ENCODE peak calls at places on chromosomes 3 and 15, in nine cellular contexts. One of them, this sample, is unnamed.

GRCh38 chr3:149460123-149460522 is 14.4 kb upstream of the TM4SF4 start:
- DNase-seq in dorsolateral prefrontal cortex: no peak
- DNase-seq in NB4: no peak
- DNase-seq in Calu3: no peak
- DNase-seq in WTC11: no peak
- DNase-seq in glutamatergic neuron: no peak
- DNase-seq in AG10803: peak; percentile 84
- DNase-seq in CD4-positive, alpha-beta T cell: no peak
- DNase-seq in activated CD8-positive, alpha-beta T cell treated with anti-CD3 and anti-CD28 coated beads for 36 hours: no peak
- DNase-seq in this sample: no peak

GRCh38 chr3:25246921-25247320 is 181.1 kb upstream of the RARB start:
- DNase-seq in dorsolateral prefrontal cortex: no peak
- DNase-seq in CD4-positive, alpha-beta T cell: no peak
- DNase-seq in activated CD8-positive, alpha-beta T cell treated with anti-CD3 and anti-CD28 coated beads for 36 hours: no peak
- DNase-seq in Calu3: no peak
- DNase-seq in glutamatergic neuron: no peak
- DNase-seq in WTC11: peak; percentile 23
- DNase-seq in NB4: no peak
- DNase-seq in AG10803: no peak
- DNase-seq in this sample: no peak

GRCh38 chr3:30073622-30074021 is 532.8 kb upstream of the TGFBR2 start:
- DNase-seq in Calu3: no peak
- DNase-seq in AG10803: no peak
- DNase-seq in glutamatergic neuron: no peak
- DNase-seq in NB4: no peak
- DNase-seq in dorsolateral prefrontal cortex: no peak
- DNase-seq in activated CD8-positive, alpha-beta T cell treated with anti-CD3 and anti-CD28 coated beads for 36 hours: peak; percentile 18
- DNase-seq in CD4-positive, alpha-beta T cell: no peak
- DNase-seq in WTC11: no peak
- DNase-seq in this sample: no peak

GRCh38 chr15:80739919-80740318 is 39.3 kb upstream of the CEMIP start:
- DNase-seq in activated CD8-positive, alpha-beta T cell treated with anti-CD3 and anti-CD28 coated beads for 36 hours: no peak
- DNase-seq in AG10803: no peak
- DNase-seq in Calu3: peak; percentile 27
- DNase-seq in CD4-positive, alpha-beta T cell: no peak
- DNase-seq in WTC11: no peak
- DNase-seq in dorsolateral prefrontal cortex: no peak
- DNase-seq in glutamatergic neuron: no peak
- DNase-seq in NB4: no peak
- DNase-seq in this sample: no peak

GRCh38 chr3:4588410-4588809 is 95.3 kb downstream of the ITPR1 start:
- DNase-seq in NB4: no peak
- DNase-seq in AG10803: peak; percentile 31
- DNase-seq in CD4-positive, alpha-beta T cell: no peak
- DNase-seq in glutamatergic neuron: no peak
- DNase-seq in Calu3: no peak
- DNase-seq in dorsolateral prefrontal cortex: no peak
- DNase-seq in activated CD8-positive, alpha-beta T cell treated with anti-CD3 and anti-CD28 coated beads for 36 hours: peak; percentile 17
- DNase-seq in WTC11: no peak
- DNase-seq in this sample: no peak

GRCh38 chr3:32238816-32239637 is 547 bp downstream of the CMTM8 start:
- DNase-seq in WTC11: peak; percentile 49
- DNase-seq in AG10803: peak; percentile 9
- DNase-seq in dorsolateral prefrontal cortex: peak; percentile 55
- DNase-seq in NB4: peak; percentile 82
- DNase-seq in Calu3: peak; percentile 26
- DNase-seq in glutamatergic neuron: peak; percentile 65
- DNase-seq in activated CD8-positive, alpha-beta T cell treated with anti-CD3 and anti-CD28 coated beads for 36 hours: peak; percentile 49
- DNase-seq in CD4-positive, alpha-beta T cell: peak; percentile 21
- DNase-seq in this sample: peak; percentile 53

GRCh38 chr3:54817628-54818027 is 110.2 kb downstream of the LRTM1 start:
- DNase-seq in CD4-positive, alpha-beta T cell: no peak
- DNase-seq in Calu3: no peak
- DNase-seq in NB4: no peak
- DNase-seq in WTC11: no peak
- DNase-seq in AG10803: peak; percentile 91
- DNase-seq in glutamatergic neuron: no peak
- DNase-seq in activated CD8-positive, alpha-beta T cell treated with anti-CD3 and anti-CD28 coated beads for 36 hours: no peak
- DNase-seq in dorsolateral prefrontal cortex: no peak
- DNase-seq in this sample: no peak

GRCh38 chr3:189842681-189843602 is 211.8 kb downstream of the TP63 start:
- DNase-seq in dorsolateral prefrontal cortex: no peak
- DNase-seq in WTC11: peak; percentile 18
- DNase-seq in CD4-positive, alpha-beta T cell: no peak
- DNase-seq in AG10803: no peak
- DNase-seq in Calu3: peak; percentile 60
- DNase-seq in glutamatergic neuron: no peak
- DNase-seq in activated CD8-positive, alpha-beta T cell treated with anti-CD3 and anti-CD28 coated beads for 36 hours: no peak
- DNase-seq in NB4: no peak
- DNase-seq in this sample: no peak

GRCh38 chr15:93829115-93829849 is 402.1 kb upstream of the MCTP2 start:
- DNase-seq in glutamatergic neuron: no peak
- DNase-seq in CD4-positive, alpha-beta T cell: no peak
- DNase-seq in AG10803: peak; percentile 48
- DNase-seq in activated CD8-positive, alpha-beta T cell treated with anti-CD3 and anti-CD28 coated beads for 36 hours: no peak
- DNase-seq in Calu3: no peak
- DNase-seq in NB4: peak; percentile 88
- DNase-seq in WTC11: no peak
- DNase-seq in dorsolateral prefrontal cortex: no peak
- DNase-seq in this sample: no peak

GRCh38 chr3:94627689-94628088 is 564.8 kb downstream of the NSUN3 start:
- DNase-seq in activated CD8-positive, alpha-beta T cell treated with anti-CD3 and anti-CD28 coated beads for 36 hours: no peak
- DNase-seq in dorsolateral prefrontal cortex: no peak
- DNase-seq in Calu3: no peak
- DNase-seq in WTC11: no peak
- DNase-seq in AG10803: no peak
- DNase-seq in NB4: no peak
- DNase-seq in glutamatergic neuron: no peak
- DNase-seq in CD4-positive, alpha-beta T cell: no peak
- DNase-seq in this sample: no peak

GRCh38 chr15:57251941-57252340 is 124.4 kb upstream of the CGNL1 start:
- DNase-seq in CD4-positive, alpha-beta T cell: no peak
- DNase-seq in Calu3: no peak
- DNase-seq in WTC11: no peak
- DNase-seq in glutamatergic neuron: no peak
- DNase-seq in NB4: no peak
- DNase-seq in AG10803: peak; percentile 75
- DNase-seq in activated CD8-positive, alpha-beta T cell treated with anti-CD3 and anti-CD28 coated beads for 36 hours: no peak
- DNase-seq in dorsolateral prefrontal cortex: no peak
- DNase-seq in this sample: no peak

GRCh38 chr3:16907245-16907644 is 22.5 kb downstream of the PLCL2 start:
- DNase-seq in Calu3: no peak
- DNase-seq in AG10803: no peak
- DNase-seq in WTC11: no peak
- DNase-seq in activated CD8-positive, alpha-beta T cell treated with anti-CD3 and anti-CD28 coated beads for 36 hours: peak; percentile 51
- DNase-seq in dorsolateral prefrontal cortex: no peak
- DNase-seq in NB4: no peak
- DNase-seq in CD4-positive, alpha-beta T cell: no peak
- DNase-seq in glutamatergic neuron: no peak
- DNase-seq in this sample: no peak

GRCh38 chr3:55252921-55253320 is 234.2 kb downstream of the WNT5A start:
- DNase-seq in dorsolateral prefrontal cortex: no peak
- DNase-seq in activated CD8-positive, alpha-beta T cell treated with anti-CD3 and anti-CD28 coated beads for 36 hours: no peak
- DNase-seq in CD4-positive, alpha-beta T cell: no peak
- DNase-seq in AG10803: peak; percentile 26
- DNase-seq in NB4: no peak
- DNase-seq in WTC11: no peak
- DNase-seq in Calu3: no peak
- DNase-seq in glutamatergic neuron: no peak
- DNase-seq in this sample: no peak

GRCh38 chr15:63072809-63073277 is 30.3 kb downstream of the TPM1 start:
- DNase-seq in CD4-positive, alpha-beta T cell: no peak
- DNase-seq in WTC11: no peak
- DNase-seq in Calu3: no peak
- DNase-seq in AG10803: no peak
- DNase-seq in activated CD8-positive, alpha-beta T cell treated with anti-CD3 and anti-CD28 coated beads for 36 hours: no peak
- DNase-seq in dorsolateral prefrontal cortex: no peak
- DNase-seq in NB4: no peak
- DNase-seq in glutamatergic neuron: no peak
- DNase-seq in this sample: no peak

GRCh38 chr3:69710153-69710977 is 28.9 kb upstream of the MITF start:
- DNase-seq in AG10803: peak; percentile 39
- DNase-seq in NB4: no peak
- DNase-seq in dorsolateral prefrontal cortex: no peak
- DNase-seq in glutamatergic neuron: no peak
- DNase-seq in CD4-positive, alpha-beta T cell: no peak
- DNase-seq in activated CD8-positive, alpha-beta T cell treated with anti-CD3 and anti-CD28 coated beads for 36 hours: no peak
- DNase-seq in WTC11: no peak
- DNase-seq in Calu3: no peak
- DNase-seq in this sample: no peak

GRCh38 chr3:171812811-171813210 is 2.5 kb upstream of the PLD1 start:
- DNase-seq in activated CD8-positive, alpha-beta T cell treated with anti-CD3 and anti-CD28 coated beads for 36 hours: no peak
- DNase-seq in CD4-positive, alpha-beta T cell: no peak
- DNase-seq in glutamatergic neuron: no peak
- DNase-seq in NB4: no peak
- DNase-seq in dorsolateral prefrontal cortex: no peak
- DNase-seq in AG10803: no peak
- DNase-seq in Calu3: no peak
- DNase-seq in WTC11: no peak
- DNase-seq in this sample: no peak

GRCh38 chr15:87609474-87609873 is 647.1 kb downstream of the NTRK3 start:
- DNase-seq in NB4: no peak
- DNase-seq in WTC11: no peak
- DNase-seq in glutamatergic neuron: no peak
- DNase-seq in activated CD8-positive, alpha-beta T cell treated with anti-CD3 and anti-CD28 coated beads for 36 hours: no peak
- DNase-seq in AG10803: peak; percentile 92
- DNase-seq in CD4-positive, alpha-beta T cell: no peak
- DNase-seq in Calu3: no peak
- DNase-seq in dorsolateral prefrontal cortex: no peak
- DNase-seq in this sample: no peak

DNA sequence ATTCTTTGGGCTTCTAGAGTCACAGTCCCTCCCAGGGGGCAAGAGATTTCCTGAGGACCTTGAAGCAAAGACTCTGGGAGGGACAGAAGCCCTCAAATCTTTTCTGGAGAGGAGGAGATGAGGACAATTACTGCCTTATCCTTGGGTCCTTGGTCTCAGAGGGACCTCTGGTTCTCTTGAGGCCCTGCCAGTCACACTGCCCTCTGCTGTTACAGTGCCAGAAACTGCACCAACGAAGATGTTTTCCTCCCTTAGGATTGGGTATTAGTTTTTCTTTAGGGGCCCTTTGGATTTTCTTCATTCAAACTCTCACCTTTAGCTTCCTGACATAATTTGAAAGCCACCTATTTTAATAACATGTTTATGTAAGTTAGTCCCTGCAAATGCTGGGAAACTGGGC is 58.2 kb upstream of the SCN5A start:
- DNase-seq in WTC11: peak; percentile 30
- DNase-seq in glutamatergic neuron: no peak
- DNase-seq in activated CD8-positive, alpha-beta T cell treated with anti-CD3 and anti-CD28 coated beads for 36 hours: no peak
- DNase-seq in Calu3: no peak
- DNase-seq in NB4: peak; percentile 15
- DNase-seq in CD4-positive, alpha-beta T cell: no peak
- DNase-seq in dorsolateral prefrontal cortex: no peak
- DNase-seq in AG10803: no peak
- DNase-seq in this sample: no peak
- TF ChIP-seq CTCF in WTC11: no peak
- TF ChIP-seq CTCF in glutamatergic neuron: no peak
- TF ChIP-seq CTCF in activated CD8-positive, alpha-beta T cell treated with anti-CD3 and anti-CD28 coated beads for 36 hours: no peak
- TF ChIP-seq CTCF in Calu3: no peak
- TF ChIP-seq CTCF in NB4: peak; percentile 56
- TF ChIP-seq CTCF in CD4-positive, alpha-beta T cell: no peak
- TF ChIP-seq CTCF in dorsolateral prefrontal cortex: no peak
- TF ChIP-seq CTCF in AG10803: peak; percentile 17
- TF ChIP-seq CTCF in this sample: no peak

DNA sequence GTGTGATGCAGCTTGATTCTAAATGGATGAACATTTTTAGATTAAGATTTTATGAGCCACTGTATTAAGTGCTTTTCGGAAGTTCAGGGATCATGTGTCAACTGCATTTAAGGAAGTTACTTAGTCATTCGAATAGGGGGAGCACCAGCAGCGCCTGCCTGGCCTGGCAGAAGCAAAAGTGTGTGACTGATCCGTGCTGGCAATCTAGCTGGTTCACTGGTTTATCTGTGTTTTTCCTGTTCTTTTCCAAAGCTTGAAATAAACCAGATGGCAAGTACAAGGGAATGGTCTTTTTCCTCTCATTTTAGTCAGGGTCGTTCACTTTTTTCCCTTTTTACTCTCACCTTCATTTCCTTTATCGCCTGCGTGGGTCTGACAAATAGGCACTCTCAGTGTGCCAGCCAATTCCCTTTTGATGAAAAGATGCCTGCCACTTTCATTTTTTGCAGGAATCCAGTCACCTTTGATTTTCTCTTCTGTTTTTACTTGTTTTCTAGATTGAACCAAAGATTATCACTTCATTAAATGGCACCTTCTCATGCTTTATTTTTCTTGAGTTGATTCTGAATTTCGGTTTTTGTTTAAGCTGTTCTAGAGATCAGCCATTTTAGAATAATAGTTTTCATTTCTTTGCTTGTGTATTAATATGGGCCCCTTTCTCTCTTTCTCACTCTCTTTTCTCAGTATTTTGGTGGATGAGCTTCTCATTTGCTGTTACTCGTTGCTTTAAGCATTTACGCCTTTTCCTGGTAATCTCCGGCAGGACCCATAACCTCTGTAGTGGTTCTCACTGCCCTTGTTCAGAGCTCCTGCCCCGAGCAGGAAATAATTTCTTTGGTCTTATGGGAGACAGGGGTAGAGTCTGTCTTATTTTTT is 2.8 kb downstream of the ABHD2 start:
- DNase-seq in activated CD8-positive, alpha-beta T cell treated with anti-CD3 and anti-CD28 coated beads for 36 hours: peak; percentile 64
- DNase-seq in AG10803: peak; percentile 72
- DNase-seq in NB4: peak; percentile 81
- DNase-seq in dorsolateral prefrontal cortex: peak; percentile 62
- DNase-seq in WTC11: no peak
- DNase-seq in CD4-positive, alpha-beta T cell: peak; percentile 24
- DNase-seq in Calu3: peak; percentile 68
- DNase-seq in glutamatergic neuron: peak; percentile 27
- DNase-seq in this sample: peak; percentile 86
- TF ChIP-seq CTCF in activated CD8-positive, alpha-beta T cell treated with anti-CD3 and anti-CD28 coated beads for 36 hours: no peak
- TF ChIP-seq CTCF in AG10803: peak; percentile 25
- TF ChIP-seq CTCF in NB4: no peak
- TF ChIP-seq CTCF in dorsolateral prefrontal cortex: no peak
- TF ChIP-seq CTCF in WTC11: no peak
- TF ChIP-seq CTCF in CD4-positive, alpha-beta T cell: peak; percentile 15
- TF ChIP-seq CTCF in Calu3: peak; percentile 29
- TF ChIP-seq CTCF in glutamatergic neuron: no peak
- TF ChIP-seq CTCF in this sample: no peak

GRCh38 chr3:38281895-38282686 is at the start of gene SLC22A14:
- DNase-seq in WTC11: peak; percentile 55
- DNase-seq in Calu3: no peak
- DNase-seq in AG10803: no peak
- DNase-seq in CD4-positive, alpha-beta T cell: no peak
- DNase-seq in activated CD8-positive, alpha-beta T cell treated with anti-CD3 and anti-CD28 coated beads for 36 hours: no peak
- DNase-seq in NB4: no peak
- DNase-seq in dorsolateral prefrontal cortex: no peak
- DNase-seq in glutamatergic neuron: no peak
- DNase-seq in this sample: no peak
- TF ChIP-seq CTCF in WTC11: peak; percentile 14
- TF ChIP-seq CTCF in Calu3: no peak
- TF ChIP-seq CTCF in AG10803: no peak
- TF ChIP-seq CTCF in CD4-positive, alpha-beta T cell: no peak
- TF ChIP-seq CTCF in activated CD8-positive, alpha-beta T cell treated with anti-CD3 and anti-CD28 coated beads for 36 hours: no peak
- TF ChIP-seq CTCF in NB4: no peak
- TF ChIP-seq CTCF in dorsolateral prefrontal cortex: no peak
- TF ChIP-seq CTCF in glutamatergic neuron: no peak
- TF ChIP-seq CTCF in this sample: no peak

DNA sequence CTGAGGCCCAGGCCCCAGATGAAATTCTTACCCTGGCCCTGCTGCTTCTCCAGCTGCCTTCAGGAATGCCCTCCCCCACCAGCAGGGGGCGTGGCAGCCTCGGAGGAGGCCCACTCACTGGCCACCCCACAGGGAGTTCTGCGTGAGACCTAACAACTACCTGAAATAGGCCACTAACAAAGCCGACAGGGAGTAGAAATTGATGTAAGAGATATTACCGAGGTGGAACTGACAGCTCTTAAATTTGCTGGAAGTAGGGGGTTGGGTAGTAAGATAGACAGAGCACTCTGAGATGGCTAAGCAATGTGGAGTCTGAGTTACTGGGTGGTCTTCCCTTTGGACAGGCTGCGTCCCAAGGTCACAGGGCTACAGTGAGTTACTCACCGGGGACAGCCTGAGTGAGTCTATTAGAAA is 240.8 kb downstream of the SHOX2 start:
- DNase-seq in activated CD8-positive, alpha-beta T cell treated with anti-CD3 and anti-CD28 coated beads for 36 hours: peak; percentile 60
- DNase-seq in AG10803: no peak
- DNase-seq in Calu3: peak; percentile 88
- DNase-seq in glutamatergic neuron: peak; percentile 78
- DNase-seq in WTC11: peak; percentile 81
- DNase-seq in NB4: peak; percentile 67
- DNase-seq in CD4-positive, alpha-beta T cell: no peak
- DNase-seq in dorsolateral prefrontal cortex: no peak
- DNase-seq in this sample: no peak
- TF ChIP-seq CTCF in activated CD8-positive, alpha-beta T cell treated with anti-CD3 and anti-CD28 coated beads for 36 hours: peak; percentile 52
- TF ChIP-seq CTCF in AG10803: peak; percentile 16
- TF ChIP-seq CTCF in Calu3: peak; percentile 89
- TF ChIP-seq CTCF in glutamatergic neuron: peak; percentile 86
- TF ChIP-seq CTCF in WTC11: peak; percentile 93
- TF ChIP-seq CTCF in NB4: peak; percentile 75
- TF ChIP-seq CTCF in CD4-positive, alpha-beta T cell: peak; percentile 29
- TF ChIP-seq CTCF in dorsolateral prefrontal cortex: peak; percentile 16
- TF ChIP-seq CTCF in this sample: peak; percentile 83

This sample was measured in CD14-positive monocyte.